ENCODE peak calls at places on chromosomes 2 and 18, in ten cellular contexts. B, U, W, D, O, A, T, S, V and K are unnamed samples.
A peak's percentile ranks its signal among the peaks of the same experiment; 100 is the strongest.

GRCh38 chr18:24319757-24320156 is 77.9 kb downstream of the OSBPL1A start:
- DNase-seq in W (no peak), S (no peak), D (no peak), T (no peak), A (no peak), O (no peak), U (peak; percentile 29), B (no peak), V (no peak), K (no peak)

GRCh38 chr2:175309799-175310198 is 128.3 kb upstream of the ATP5MC3 start:
- DNase-seq in S (peak; percentile 10), A (peak; percentile 50), D (peak; percentile 22), T (no peak), W (no peak), U (peak; percentile 11), B (peak; percentile 7), O (peak; percentile 65), V (no peak), K (no peak)

GRCh38 chr2:43333096-43333655 is 106.8 kb upstream of the ZFP36L2 start:
- DNase-seq in O (no peak), A (no peak), S (no peak), D (no peak), V (no peak), T (no peak), B (no peak), W (no peak), U (no peak), K (no peak)

GRCh38 chr2:3594493-3595281 is at the start of gene COLEC11:
- DNase-seq in U (no peak), O (no peak), S (peak; percentile 31), V (no peak), A (no peak), B (no peak), T (no peak), D (no peak), W (peak; percentile 20), K (no peak)

GRCh38 chr2:9422321-9423099 is 818 bp downstream of the ITGB1BP1 start:
- DNase-seq in W (peak; percentile 34), S (peak; percentile 45), D (peak; percentile 71), A (peak; percentile 41), O (peak; percentile 36), U (peak; percentile 45), B (no peak), V (no peak), T (peak; percentile 74), K (no peak)

GRCh38 chr18:12011199-12011961 is 30.1 kb downstream of the IMPA2 start:
- DNase-seq in A (no peak), O (no peak), S (no peak), U (no peak), T (no peak), V (no peak), W (no peak), D (no peak), B (no peak), K (no peak)

GRCh38 chr18:75063615-75064512 is 145.1 kb downstream of the PTGR3 start:
- DNase-seq in T (no peak), W (no peak), A (no peak), S (no peak), U (no peak), D (no peak), B (no peak), O (no peak), V (no peak), K (no peak)

GRCh38 chr2:25897500-25897899 is 19.2 kb upstream of the ASXL2 start:
- DNase-seq in W (no peak), O (no peak), U (no peak), T (no peak), A (no peak), D (no peak), V (no peak), B (no peak), S (no peak), K (no peak)

GRCh38 chr2:71461304-71461671 is 7.9 kb downstream of the DYSF start:
- DNase-seq in A (no peak), O (no peak), S (no peak), B (no peak), T (no peak), W (no peak), D (no peak), U (no peak), V (no peak), K (no peak)

GRCh38 chr2:141105763-141106162 is 1025.1 kb downstream of the LRP1B start:
- DNase-seq in O (no peak), S (no peak), U (no peak), B (no peak), T (no peak), V (no peak), D (no peak), W (no peak), A (no peak), K (no peak)

GRCh38 chr2:68157002-68157401 is 686 bp upstream of the PNO1 start:
- DNase-seq in V (no peak), B (no peak), W (no peak), D (no peak), S (peak; percentile 40), U (no peak), A (no peak), T (peak; percentile 73), O (no peak), K (no peak)

GRCh38 chr2:45237850-45238542 is 228.7 kb upstream of the SIX2 start:
- DNase-seq in O (peak; percentile 59), D (peak; percentile 74), U (no peak), T (no peak), S (peak; percentile 97), B (peak; percentile 96), W (no peak), A (peak; percentile 99), V (no peak), K (peak; percentile 81)

GRCh38 chr2:165015052-165015642 is 59.8 kb upstream of the SLC38A11 start:
- DNase-seq in V (no peak), T (no peak), U (peak; percentile 65), O (peak; percentile 80), S (peak; percentile 58), W (peak; percentile 74), D (peak; percentile 21), B (no peak), A (peak; percentile 81), K (no peak)

GRCh38 chr2:55876425-55877084 is 47.0 kb downstream of the EFEMP1 start:
- DNase-seq in W (no peak), T (no peak), U (no peak), A (no peak), S (no peak), D (no peak), V (no peak), O (no peak), B (no peak), K (no peak)

GRCh38 chr18:26159353-26159752 is 25.7 kb downstream of the PSMA8 start:
- DNase-seq in W (no peak), V (no peak), O (no peak), A (peak; percentile 19), U (no peak), T (no peak), B (no peak), D (peak; percentile 4), S (no peak), K (no peak)
- TF ChIP-seq CTCF in W (no peak), V (no peak), O (no peak), A (peak; percentile 50), U (peak; percentile 9), T (no peak), B (no peak), D (peak; percentile 17), S (no peak), K (no peak)

DNA sequence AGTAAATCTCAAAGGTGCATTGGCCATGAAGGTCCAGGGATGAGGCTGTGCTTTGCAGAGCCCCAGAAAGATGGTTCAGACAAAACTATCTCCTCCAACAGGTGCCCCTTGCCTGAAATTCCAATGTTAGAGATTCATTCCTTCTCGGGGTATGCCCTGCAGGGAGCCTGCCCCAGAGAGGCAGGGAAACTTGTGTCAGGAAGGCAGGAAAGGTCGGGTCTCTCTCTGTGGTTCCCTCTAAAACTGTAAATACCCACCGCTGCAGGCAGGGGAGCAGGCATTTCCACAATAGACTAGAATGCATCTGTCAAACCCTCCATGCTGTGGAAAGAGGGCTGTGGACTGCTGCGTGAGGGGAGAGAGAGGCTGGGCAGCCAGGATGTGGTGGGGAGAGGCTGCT is 207.8 kb upstream of the SMAD2 start:
- DNase-seq in O (no peak), V (no peak), D (no peak), S (no peak), W (no peak), T (no peak), B (no peak), U (no peak), A (no peak), K (no peak)
- TF ChIP-seq CTCF in O (no peak), V (no peak), D (no peak), S (no peak), W (no peak), T (no peak), B (no peak), U (no peak), A (no peak), K (no peak)

DNA sequence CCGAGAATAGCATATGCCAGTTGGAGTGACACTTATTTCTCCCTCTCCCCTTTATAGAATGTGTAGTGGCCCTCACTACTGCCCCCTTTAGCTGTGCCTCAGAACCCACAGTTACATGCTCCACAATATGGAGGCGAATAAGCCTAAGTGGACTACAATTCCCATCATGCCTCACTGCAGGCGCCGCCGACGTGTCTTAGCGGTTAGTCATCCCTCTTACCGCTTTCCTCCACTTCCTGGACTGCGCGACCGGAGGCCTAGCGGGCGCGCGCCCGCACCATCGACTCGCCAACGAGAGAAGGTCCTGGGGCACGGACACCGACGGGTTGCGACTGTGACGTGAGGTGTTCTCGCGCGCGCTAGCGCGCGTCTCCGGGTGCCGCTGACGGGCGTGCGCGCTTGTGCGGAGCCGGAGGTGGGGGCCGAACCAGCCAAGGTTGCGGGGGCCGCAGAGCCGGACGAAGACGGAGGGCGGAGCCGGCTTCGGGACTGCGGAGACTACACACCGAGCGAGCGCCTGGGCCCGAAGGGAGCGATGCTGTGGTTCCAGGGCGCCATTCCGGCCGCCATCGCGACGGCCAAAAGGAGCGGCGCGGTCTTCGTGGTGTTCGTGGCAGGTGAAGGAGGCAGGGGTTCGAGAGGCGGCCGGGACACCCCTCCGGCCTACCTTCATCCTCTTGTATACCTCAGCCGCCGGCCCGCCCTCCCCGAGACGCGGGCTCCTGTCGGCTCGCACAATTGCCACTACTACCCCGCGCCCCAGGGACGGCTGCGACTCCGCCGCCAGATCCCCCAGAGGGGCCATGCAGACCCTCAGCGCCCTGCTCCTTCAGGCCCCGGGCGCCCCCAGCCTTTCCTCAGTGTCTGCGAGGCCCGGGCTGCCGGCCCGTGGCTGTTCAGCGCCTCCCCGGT is at the start of gene UBXN4:
- DNase-seq in V (peak; percentile 81), O (peak; percentile 93), W (peak; percentile 98), U (peak; percentile 98), T (peak; percentile 98), A (peak; percentile 99), D (peak; percentile 91), B (peak; percentile 95), S (peak; percentile 99), K (peak; percentile 99)
- TF ChIP-seq CTCF in V (no peak), O (no peak), W (no peak), U (no peak), T (no peak), A (peak; percentile 63), D (no peak), B (peak; percentile 48), S (peak; percentile 54), K (no peak)

DNA sequence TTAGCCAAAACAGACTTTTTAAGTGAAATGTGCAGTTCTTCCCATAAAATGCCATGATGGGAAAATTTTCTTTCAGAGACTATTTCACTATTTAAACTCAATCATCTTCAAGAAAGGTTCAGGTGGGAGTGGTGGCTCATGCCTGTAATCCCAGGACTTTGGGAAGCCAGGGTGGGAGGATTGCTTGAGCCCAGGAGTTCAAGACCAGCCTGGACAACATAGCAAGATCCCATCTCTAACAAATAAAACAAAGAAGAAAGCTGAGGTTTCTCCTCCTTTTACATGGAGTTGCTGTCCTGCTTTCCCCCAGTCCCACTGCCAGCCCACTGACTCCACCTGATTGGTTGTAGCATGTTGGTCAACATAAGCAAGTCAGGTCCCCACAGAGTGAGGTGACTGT is 25.8 kb upstream of the SOS1 start:
- DNase-seq in T (no peak), S (no peak), D (no peak), A (no peak), W (no peak), U (no peak), B (no peak), V (no peak), O (no peak), K (no peak)
- TF ChIP-seq CTCF in T (no peak), S (no peak), D (no peak), A (no peak), W (no peak), U (no peak), B (no peak), V (no peak), O (no peak), K (no peak)